ENCODE peak calls at places on chromosomes 6 and 20, in four cellular contexts. One of them, this sample, is unnamed.

GRCh38 chr20:50295762-50296449 is 105.3 kb downstream of the CEBPB start:
- DNase-seq in germinal center: no peak
- DNase-seq in stimulated activated CD8-positive, alpha-beta memory T cell treated with anti-CD3 and anti-CD28 coated beads, Interleukin-4, amount 100 ng/mL, for 24 hours: no peak
- DNase-seq in activated effector memory CD4-positive, alpha-beta T cell treated with anti-CD3 and anti-CD28 coated beads, Interleukin-2, amount 50 U/mL, for 16 hours: no peak
- DNase-seq in this sample: no peak

GRCh38 chr6:10309826-10310405 is 105.0 kb downstream of the TFAP2A start:
- DNase-seq in germinal center: no peak
- DNase-seq in stimulated activated CD8-positive, alpha-beta memory T cell treated with anti-CD3 and anti-CD28 coated beads, Interleukin-4, amount 100 ng/mL, for 24 hours: no peak
- DNase-seq in activated effector memory CD4-positive, alpha-beta T cell treated with anti-CD3 and anti-CD28 coated beads, Interleukin-2, amount 50 U/mL, for 16 hours: no peak
- DNase-seq in this sample: no peak

GRCh38 chr20:1816384-1817381 is 78.5 kb upstream of the SIRPA start:
- DNase-seq in germinal center: no peak
- DNase-seq in stimulated activated CD8-positive, alpha-beta memory T cell treated with anti-CD3 and anti-CD28 coated beads, Interleukin-4, amount 100 ng/mL, for 24 hours: no peak
- DNase-seq in activated effector memory CD4-positive, alpha-beta T cell treated with anti-CD3 and anti-CD28 coated beads, Interleukin-2, amount 50 U/mL, for 16 hours: peak; percentile 45
- DNase-seq in this sample: peak; percentile 88

GRCh38 chr6:75206338-75207210 is 721 bp upstream of the COL12A1 start:
- DNase-seq in germinal center: peak; percentile 5
- DNase-seq in stimulated activated CD8-positive, alpha-beta memory T cell treated with anti-CD3 and anti-CD28 coated beads, Interleukin-4, amount 100 ng/mL, for 24 hours: no peak
- DNase-seq in activated effector memory CD4-positive, alpha-beta T cell treated with anti-CD3 and anti-CD28 coated beads, Interleukin-2, amount 50 U/mL, for 16 hours: no peak
- DNase-seq in this sample: peak; percentile 5

GRCh38 chr6:141526985-141527384 is 605.7 kb upstream of the GJE1 start:
- DNase-seq in germinal center: no peak
- DNase-seq in stimulated activated CD8-positive, alpha-beta memory T cell treated with anti-CD3 and anti-CD28 coated beads, Interleukin-4, amount 100 ng/mL, for 24 hours: no peak
- DNase-seq in activated effector memory CD4-positive, alpha-beta T cell treated with anti-CD3 and anti-CD28 coated beads, Interleukin-2, amount 50 U/mL, for 16 hours: no peak
- DNase-seq in this sample: no peak

GRCh38 chr6:145155873-145156782 is 579.2 kb downstream of the EPM2A start:
- DNase-seq in germinal center: no peak
- DNase-seq in stimulated activated CD8-positive, alpha-beta memory T cell treated with anti-CD3 and anti-CD28 coated beads, Interleukin-4, amount 100 ng/mL, for 24 hours: no peak
- DNase-seq in activated effector memory CD4-positive, alpha-beta T cell treated with anti-CD3 and anti-CD28 coated beads, Interleukin-2, amount 50 U/mL, for 16 hours: no peak
- DNase-seq in this sample: no peak

GRCh38 chr6:163588211-163588919 is 173.8 kb downstream of the QKI start:
- DNase-seq in germinal center: no peak
- DNase-seq in stimulated activated CD8-positive, alpha-beta memory T cell treated with anti-CD3 and anti-CD28 coated beads, Interleukin-4, amount 100 ng/mL, for 24 hours: no peak
- DNase-seq in activated effector memory CD4-positive, alpha-beta T cell treated with anti-CD3 and anti-CD28 coated beads, Interleukin-2, amount 50 U/mL, for 16 hours: no peak
- DNase-seq in this sample: no peak

GRCh38 chr6:125480146-125480545 is 178.4 kb upstream of the HDDC2 start:
- DNase-seq in germinal center: no peak
- DNase-seq in stimulated activated CD8-positive, alpha-beta memory T cell treated with anti-CD3 and anti-CD28 coated beads, Interleukin-4, amount 100 ng/mL, for 24 hours: no peak
- DNase-seq in activated effector memory CD4-positive, alpha-beta T cell treated with anti-CD3 and anti-CD28 coated beads, Interleukin-2, amount 50 U/mL, for 16 hours: no peak
- DNase-seq in this sample: no peak

GRCh38 chr6:115613488-115613887 is 447.2 kb downstream of the FRK start:
- DNase-seq in germinal center: no peak
- DNase-seq in stimulated activated CD8-positive, alpha-beta memory T cell treated with anti-CD3 and anti-CD28 coated beads, Interleukin-4, amount 100 ng/mL, for 24 hours: no peak
- DNase-seq in activated effector memory CD4-positive, alpha-beta T cell treated with anti-CD3 and anti-CD28 coated beads, Interleukin-2, amount 50 U/mL, for 16 hours: no peak
- DNase-seq in this sample: no peak

GRCh38 chr6:136969433-136969832 is 47.3 kb downstream of the SLC35D3 start:
- DNase-seq in germinal center: no peak
- DNase-seq in stimulated activated CD8-positive, alpha-beta memory T cell treated with anti-CD3 and anti-CD28 coated beads, Interleukin-4, amount 100 ng/mL, for 24 hours: no peak
- DNase-seq in activated effector memory CD4-positive, alpha-beta T cell treated with anti-CD3 and anti-CD28 coated beads, Interleukin-2, amount 50 U/mL, for 16 hours: no peak
- DNase-seq in this sample: no peak

GRCh38 chr6:158231551-158232444 is 63.6 kb downstream of the GTF2H5 start:
- DNase-seq in germinal center: peak; percentile 88
- DNase-seq in stimulated activated CD8-positive, alpha-beta memory T cell treated with anti-CD3 and anti-CD28 coated beads, Interleukin-4, amount 100 ng/mL, for 24 hours: peak; percentile 53
- DNase-seq in activated effector memory CD4-positive, alpha-beta T cell treated with anti-CD3 and anti-CD28 coated beads, Interleukin-2, amount 50 U/mL, for 16 hours: peak; percentile 91
- DNase-seq in this sample: peak; percentile 64

GRCh38 chr6:129765008-129765407 is 55.0 kb upstream of the ARHGAP18 start:
- DNase-seq in germinal center: no peak
- DNase-seq in stimulated activated CD8-positive, alpha-beta memory T cell treated with anti-CD3 and anti-CD28 coated beads, Interleukin-4, amount 100 ng/mL, for 24 hours: no peak
- DNase-seq in activated effector memory CD4-positive, alpha-beta T cell treated with anti-CD3 and anti-CD28 coated beads, Interleukin-2, amount 50 U/mL, for 16 hours: no peak
- DNase-seq in this sample: no peak

This sample was measured in lung microvascular endothelial cell.